ENCODE peak calls at places on chromosomes 12 and 14, in five cellular contexts. N is A549, V is heart right ventricle, U is fibroblast of mammary gland, B is cardiac fibroblast. S is an unnamed sample.
A peak's percentile ranks its signal among the peaks of the same experiment; 100 is the strongest.

GRCh38 chr14:52043690-52044089 is 25.2 kb downstream of the NID2 start:
- DNase-seq in V (no peak), U (no peak), B (peak; percentile 49), N (peak; percentile 73), S (peak; percentile 28)

GRCh38 chr12:119016715-119017114 is 35.4 kb downstream of the SRRM4 start:
- DNase-seq in N (no peak), V (no peak), B (no peak), U (no peak), S (no peak)

GRCh38 chr14:55254581-55254980 is 16.6 kb upstream of the FBXO34 start:
- DNase-seq in V (no peak), B (no peak), U (no peak), N (no peak), S (no peak)

GRCh38 chr14:100791995-100792394 is 33.9 kb upstream of the MEG3 start:
- DNase-seq in N (no peak), B (no peak), V (no peak), U (no peak), S (no peak)

GRCh38 chr12:9364224-9365176 is 156.3 kb upstream of the PZP start:
- DNase-seq in B (peak; percentile 67), V (no peak), N (no peak), U (peak; percentile 83), S (peak; percentile 78)

GRCh38 chr12:202081-202731 is 11.8 kb downstream of the SLC6A12 start:
- DNase-seq in V (no peak), N (no peak), B (no peak), U (no peak), S (no peak)

GRCh38 chr12:51520576-51521325 is 70.3 kb upstream of the SCN8A start:
- DNase-seq in B (no peak), N (no peak), U (no peak), V (no peak), S (no peak)

GRCh38 chr12:110279976-110280783 is 867 bp upstream of the ATP2A2 start:
- DNase-seq in B (peak; percentile 49), V (peak; percentile 63), U (peak; percentile 42), N (peak; percentile 72), S (peak; percentile 61)

GRCh38 chr12:50314629-50315312 is 31.5 kb upstream of the LIMA1 start:
- DNase-seq in N (peak; percentile 54), U (peak; percentile 78), V (no peak), B (peak; percentile 80), S (no peak)

GRCh38 chr14:54447231-54447692 is 6.1 kb upstream of the CNIH1 start:
- DNase-seq in B (peak; percentile 90), U (peak; percentile 85), V (no peak), N (peak; percentile 37), S (peak; percentile 14)

GRCh38 chr12:54624316-54625279 is 10.1 kb downstream of the LACRT start:
- DNase-seq in N (no peak), V (no peak), B (peak; percentile 13), U (no peak), S (no peak)

GRCh38 chr12:2335517-2335916 is 282.7 kb downstream of the CACNA1C start:
- DNase-seq in B (no peak), V (no peak), U (peak; percentile 60), N (no peak), S (no peak)

GRCh38 chr12:21774358-21775129 is at the start of gene KCNJ8:
- DNase-seq in N (peak; percentile 12), B (peak; percentile 52), V (peak; percentile 90), U (peak; percentile 71), S (peak; percentile 7)

DNA sequence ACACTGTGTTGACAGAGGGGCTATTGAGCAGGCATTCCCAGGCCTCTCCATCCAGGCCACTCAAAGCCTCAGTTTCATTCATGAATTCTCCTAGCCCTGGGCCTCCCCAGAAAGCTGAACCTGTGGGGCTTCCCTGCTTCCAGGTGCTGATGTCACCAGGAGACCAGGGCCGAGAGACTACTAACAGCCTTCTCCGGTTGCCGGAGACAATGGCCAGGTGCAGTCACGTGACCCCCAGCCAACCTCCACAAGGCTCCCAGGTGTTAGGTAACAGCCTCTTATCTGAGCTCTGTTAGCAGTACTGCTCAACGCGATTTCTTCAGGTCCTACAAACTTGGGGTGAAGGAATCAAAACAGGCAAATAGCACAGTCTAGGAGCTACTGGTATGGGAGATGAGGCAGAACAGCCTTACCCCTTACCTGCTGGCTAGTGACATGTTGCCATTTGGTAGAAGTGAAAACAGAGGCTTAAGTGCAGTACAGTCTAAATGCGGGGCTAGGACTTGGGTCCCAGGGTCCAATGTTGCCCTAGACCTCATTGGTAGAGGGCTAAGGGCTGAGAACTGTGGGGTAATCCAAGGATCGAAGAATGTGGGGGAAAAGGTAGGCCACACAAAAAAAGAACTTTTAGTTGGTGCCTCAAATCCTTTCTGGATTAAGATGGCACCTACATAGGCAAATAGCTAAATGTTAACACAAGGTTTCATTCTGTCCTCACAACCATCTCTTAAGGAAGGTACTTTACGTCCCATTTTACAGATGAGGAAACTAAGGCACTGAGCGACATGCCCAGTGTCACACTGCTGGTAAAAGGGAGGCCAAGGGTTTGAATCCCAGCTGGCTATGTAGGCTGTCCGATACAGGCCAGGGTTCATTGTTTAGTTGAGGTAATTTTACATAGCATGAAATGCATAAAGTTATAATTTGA is 3.8 kb downstream of the CCDC88C start:
- DNase-seq in N (no peak), V (no peak), U (no peak), B (no peak), S (peak; percentile 62)
- TF ChIP-seq CTCF in N (no peak), V (no peak), U (no peak), B (no peak), S (no peak)

GRCh38 chr14:57319636-57320035 is 50.9 kb downstream of the AP5M1 start:
- DNase-seq in N (no peak), U (no peak), V (no peak), B (no peak), S (no peak)
- TF ChIP-seq CTCF in N (no peak), U (no peak), V (no peak), B (no peak), S (no peak)

GRCh38 chr14:65832431-65833253 is 420.1 kb downstream of the FUT8 start:
- DNase-seq in B (peak; percentile 18), V (no peak), N (peak; percentile 24), U (peak; percentile 19), S (no peak)
- TF ChIP-seq CTCF in B (peak; percentile 30), V (no peak), N (peak; percentile 47), U (peak; percentile 34), S (peak; percentile 33)

GRCh38 chr14:90454041-90455000 is 57.5 kb downstream of the CALM1 start:
- DNase-seq in N (peak; percentile 67), B (peak; percentile 77), V (peak; percentile 80), U (peak; percentile 78), S (peak; percentile 29)
- TF ChIP-seq CTCF in N (no peak), B (no peak), V (no peak), U (no peak), S (no peak)

GRCh38 chr14:66572836-66573235 is 64.9 kb downstream of the GPHN start:
- DNase-seq in V (no peak), B (peak; percentile 10), N (no peak), U (peak; percentile 22), S (no peak)

GRCh38 chr14:66575014-66575413 is 67.1 kb downstream of the GPHN start:
- DNase-seq in V (no peak), N (no peak), B (no peak), U (no peak), S (no peak)

DNA sequence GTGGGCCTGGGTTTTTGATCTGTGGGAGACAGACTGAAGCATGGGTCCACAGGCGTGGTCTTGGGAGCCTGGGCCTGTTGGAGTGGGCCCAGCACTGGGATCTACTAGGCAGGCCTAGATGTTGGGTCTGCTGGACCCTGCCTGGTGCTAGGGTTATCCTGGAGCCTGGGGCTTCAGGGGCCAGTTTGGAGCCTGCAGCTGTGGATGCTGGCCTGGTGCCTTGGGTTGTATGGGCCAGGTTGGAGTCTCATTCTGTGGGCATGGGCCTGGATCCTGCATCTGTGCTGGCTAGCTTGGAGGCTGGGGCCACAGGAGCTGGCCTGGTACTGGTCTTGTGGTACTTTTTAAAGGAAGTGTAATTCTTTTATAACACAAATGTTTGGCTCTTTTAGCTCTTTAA is 68.0 kb downstream of the GPHN start:
- DNase-seq in N (no peak), B (no peak), V (no peak), U (no peak), S (no peak)
- TF ChIP-seq CTCF in N (no peak), B (no peak), V (no peak), U (no peak), S (no peak)

S was measured in activated CD8-positive, alpha-beta T cell treated with anti-CD3 and anti-CD28 coated beads for 36 hours.